ENCODE peak calls at places on chromosomes 1 and 21, in four cellular contexts. X is erythroblast, D is left cardiac atrium, K is AML-193. V is an unnamed sample.

GRCh38 chr1:224081604-224082003 is 32.3 kb upstream of the FBXO28 start:
- DNase-seq in X (no peak), D (no peak), K (no peak), V (no peak)

GRCh38 chr1:30523055-30524020 is 200.0 kb downstream of the MATN1 start:
- DNase-seq in D (no peak), X (no peak), K (no peak), V (peak; percentile 60)

GRCh38 chr1:181216571-181216994 is 128.1 kb downstream of the IER5 start:
- DNase-seq in D (no peak), K (no peak), X (no peak), V (no peak)

GRCh38 chr1:41454406-41454805 is 30.1 kb downstream of the EDN2 start:
- DNase-seq in D (peak; percentile 72), X (no peak), K (no peak), V (no peak)

GRCh38 chr1:168261390-168261789 is 19.3 kb upstream of the TBX19 start:
- DNase-seq in X (no peak), K (no peak), D (no peak), V (no peak)

GRCh38 chr1:31792116-31792515 is 23.7 kb downstream of the SPOCD1 start:
- DNase-seq in K (no peak), X (no peak), D (no peak), V (no peak)

GRCh38 chr21:40165671-40166070 is 298.4 kb downstream of the PCP4 start:
- DNase-seq in D (no peak), X (no peak), K (no peak), V (no peak)

GRCh38 chr1:168330285-168330684 is 49.6 kb downstream of the TBX19 start:
- DNase-seq in D (no peak), K (no peak), X (no peak), V (no peak)

GRCh38 chr1:205810448-205811157 is 2.4 kb downstream of the SLC41A1 start:
- DNase-seq in D (no peak), X (peak; percentile 52), K (no peak), V (peak; percentile 10)

GRCh38 chr1:204879351-204879750 is 8.7 kb downstream of the NFASC start:
- DNase-seq in X (no peak), D (no peak), K (no peak), V (no peak)

GRCh38 chr1:14740016-14740415 is 141.5 kb downstream of the KAZN start:
- DNase-seq in X (no peak), D (no peak), K (no peak), V (no peak)

GRCh38 chr1:167128261-167129227 is 34.7 kb downstream of the STYXL2 start:
- DNase-seq in D (no peak), X (no peak), K (no peak), V (no peak)

GRCh38 chr1:59044535-59045121 is 252.3 kb upstream of the FGGY start:
- DNase-seq in K (no peak), X (no peak), D (no peak), V (no peak)

GRCh38 chr1:201645956-201646355 is 107.0 kb downstream of the NAV1 start:
- DNase-seq in K (no peak), D (no peak), X (no peak), V (no peak)

GRCh38 chr1:183585038-183585437 is 5.2 kb downstream of the NCF2 start:
- DNase-seq in K (no peak), D (no peak), X (no peak), V (no peak)

GRCh38 chr1:234495231-234495990 is 16.4 kb upstream of the TARBP1 start:
- DNase-seq in D (no peak), K (no peak), X (peak; percentile 39), V (peak; percentile 51)

GRCh38 chr1:84689514-84690396 is 506 bp downstream of the SSX2IP start:
- DNase-seq in D (peak; percentile 65), X (peak; percentile 84), K (peak; percentile 30), V (peak; percentile 41)

GRCh38 chr1:244322791-244323521 is 128.8 kb downstream of the ADSS2 start:
- DNase-seq in X (peak; percentile 6), D (no peak), K (peak; percentile 43), V (peak; percentile 92)

GRCh38 chr1:61337981-61338848 is 255.9 kb downstream of the NFIA start:
- DNase-seq in D (peak; percentile 78), X (peak; percentile 19), K (no peak), V (peak; percentile 84)

GRCh38 chr21:34360488-34361241 is 3.1 kb upstream of the KCNE2 start:
- DNase-seq in D (no peak), X (no peak), K (no peak), V (no peak)

GRCh38 chr1:150060260-150060659 is 7.3 kb upstream of the VPS45 start:
- DNase-seq in X (no peak), K (no peak), D (no peak), V (no peak)

GRCh38 chr1:202802998-202803932 is 5.0 kb downstream of the KDM5B start:
- DNase-seq in D (no peak), X (peak; percentile 54), K (peak; percentile 51), V (no peak)

GRCh38 chr1:229129306-229130027 is 141.4 kb upstream of the RAB4A start:
- DNase-seq in X (no peak), K (no peak), D (no peak), V (no peak)

GRCh38 chr1:110411173-110411572 is 3.7 kb upstream of the LAMTOR5 start:
- DNase-seq in K (no peak), X (no peak), D (no peak), V (no peak)

GRCh38 chr1:229579101-229579651 is 20.7 kb upstream of the ABCB10 start:
- DNase-seq in K (peak; percentile 73), D (peak; percentile 67), X (no peak), V (no peak)

GRCh38 chr1:33268457-33268856 is 12.2 kb downstream of the ZNF362 start:
- DNase-seq in K (no peak), D (no peak), X (no peak), V (no peak)

GRCh38 chr21:38351961-38352521 is 95.2 kb downstream of the KCNJ15 start:
- DNase-seq in D (no peak), X (no peak), K (no peak), V (peak; percentile 44)

GRCh38 chr1:3779265-3779911 is 6.8 kb downstream of the SMIM1 start:
- DNase-seq in K (no peak), X (no peak), D (peak; percentile 21), V (no peak)

GRCh38 chr1:20411196-20411980 is 74.6 kb downstream of the CAMK2N1 start:
- DNase-seq in D (peak; percentile 33), X (peak; percentile 14), K (no peak), V (peak; percentile 41)

GRCh38 chr1:5913078-5913845 is 79.0 kb downstream of the NPHP4 start:
- DNase-seq in X (no peak), D (no peak), K (no peak), V (no peak)

GRCh38 chr1:12556368-12556930 is 61.6 kb downstream of the DHRS3 start:
- DNase-seq in X (no peak), D (no peak), K (no peak), V (peak; percentile 79)

GRCh38 chr1:39183503-39184353 is 20.8 kb upstream of the MACF1 start:
- DNase-seq in D (peak; percentile 43), X (peak; percentile 59), K (peak; percentile 82), V (peak; percentile 86)

GRCh38 chr1:15616704-15617172 is 520 bp upstream of the DDI2 start:
- DNase-seq in D (peak; percentile 42), K (no peak), X (no peak), V (no peak)

GRCh38 chr21:44295646-44296045 is 4.2 kb upstream of the PFKL start:
- DNase-seq in X (no peak), D (no peak), K (no peak), V (no peak)

GRCh38 chr1:14849038-14849437 is 250.6 kb downstream of the KAZN start:
- DNase-seq in D (no peak), K (no peak), X (no peak), V (no peak)